ENCODE peak calls at places on chromosomes 3 and 15, in nine cellular contexts. One of them, this sample, is unnamed.

GRCh38 chr3:153670577-153670976 is 450.6 kb upstream of the ARHGEF26 start:
- DNase-seq in heart left ventricle: no peak
- DNase-seq in hepatocyte: no peak
- DNase-seq in right lobe of liver: no peak
- DNase-seq in colonic mucosa: no peak
- DNase-seq in esophagus squamous epithelium: no peak
- DNase-seq in neural progenitor cell: no peak
- DNase-seq in DND-41: no peak
- DNase-seq in cardiac muscle cell: no peak
- DNase-seq in this sample: no peak

GRCh38 chr3:183193762-183194701 is 31.5 kb upstream of the LAMP3 start:
- DNase-seq in heart left ventricle: no peak
- DNase-seq in hepatocyte: no peak
- DNase-seq in right lobe of liver: no peak
- DNase-seq in colonic mucosa: no peak
- DNase-seq in esophagus squamous epithelium: no peak
- DNase-seq in neural progenitor cell: no peak
- DNase-seq in DND-41: no peak
- DNase-seq in cardiac muscle cell: no peak
- DNase-seq in this sample: no peak

GRCh38 chr3:113329757-113330156 is 111.5 kb downstream of the CFAP44 start:
- DNase-seq in heart left ventricle: no peak
- DNase-seq in hepatocyte: no peak
- DNase-seq in right lobe of liver: no peak
- DNase-seq in colonic mucosa: no peak
- DNase-seq in esophagus squamous epithelium: no peak
- DNase-seq in neural progenitor cell: no peak
- DNase-seq in DND-41: no peak
- DNase-seq in cardiac muscle cell: peak
- DNase-seq in this sample: no peak

GRCh38 chr3:110677506-110677905 is 394.1 kb upstream of the NECTIN3 start:
- DNase-seq in heart left ventricle: no peak
- DNase-seq in hepatocyte: peak
- DNase-seq in right lobe of liver: no peak
- DNase-seq in colonic mucosa: no peak
- DNase-seq in esophagus squamous epithelium: no peak
- DNase-seq in neural progenitor cell: no peak
- DNase-seq in DND-41: no peak
- DNase-seq in cardiac muscle cell: no peak
- DNase-seq in this sample: no peak

GRCh38 chr3:170724599-170724998 is 138.7 kb upstream of the SLC7A14 start:
- DNase-seq in heart left ventricle: peak
- DNase-seq in hepatocyte: no peak
- DNase-seq in right lobe of liver: no peak
- DNase-seq in colonic mucosa: peak
- DNase-seq in esophagus squamous epithelium: no peak
- DNase-seq in neural progenitor cell: no peak
- DNase-seq in DND-41: no peak
- DNase-seq in cardiac muscle cell: peak
- DNase-seq in this sample: no peak

GRCh38 chr15:69074011-69074842 is 59.7 kb downstream of the NOX5 start:
- DNase-seq in heart left ventricle: peak
- DNase-seq in hepatocyte: peak
- DNase-seq in right lobe of liver: peak
- DNase-seq in colonic mucosa: peak
- DNase-seq in esophagus squamous epithelium: no peak
- DNase-seq in neural progenitor cell: peak
- DNase-seq in DND-41: no peak
- DNase-seq in cardiac muscle cell: peak
- DNase-seq in this sample: no peak

GRCh38 chr3:123832712-123833397 is 51.3 kb downstream of the MYLK start:
- DNase-seq in heart left ventricle: no peak
- DNase-seq in hepatocyte: no peak
- DNase-seq in right lobe of liver: no peak
- DNase-seq in colonic mucosa: no peak
- DNase-seq in esophagus squamous epithelium: no peak
- DNase-seq in neural progenitor cell: no peak
- DNase-seq in DND-41: no peak
- DNase-seq in cardiac muscle cell: no peak
- DNase-seq in this sample: no peak

GRCh38 chr3:32467333-32468070 is 35.1 kb downstream of the CMTM6 start:
- DNase-seq in heart left ventricle: peak
- DNase-seq in hepatocyte: peak
- DNase-seq in right lobe of liver: peak
- DNase-seq in colonic mucosa: peak
- DNase-seq in esophagus squamous epithelium: no peak
- DNase-seq in neural progenitor cell: peak
- DNase-seq in DND-41: peak
- DNase-seq in cardiac muscle cell: peak
- DNase-seq in this sample: peak

GRCh38 chr3:149723781-149724180 is 28.5 kb downstream of the COMMD2 start:
- DNase-seq in heart left ventricle: no peak
- DNase-seq in hepatocyte: no peak
- DNase-seq in right lobe of liver: no peak
- DNase-seq in colonic mucosa: no peak
- DNase-seq in esophagus squamous epithelium: no peak
- DNase-seq in neural progenitor cell: no peak
- DNase-seq in DND-41: no peak
- DNase-seq in cardiac muscle cell: no peak
- DNase-seq in this sample: no peak

GRCh38 chr15:84982301-84982920 is 755 bp downstream of the PDE8A start:
- DNase-seq in heart left ventricle: peak
- DNase-seq in hepatocyte: peak
- DNase-seq in right lobe of liver: peak
- DNase-seq in colonic mucosa: peak
- DNase-seq in esophagus squamous epithelium: no peak
- DNase-seq in neural progenitor cell: peak
- DNase-seq in DND-41: no peak
- DNase-seq in cardiac muscle cell: peak
- DNase-seq in this sample: no peak

GRCh38 chr3:143507735-143508580 is 340.3 kb downstream of the SLC9A9 start:
- DNase-seq in heart left ventricle: peak
- DNase-seq in hepatocyte: no peak
- DNase-seq in right lobe of liver: no peak
- DNase-seq in colonic mucosa: no peak
- DNase-seq in esophagus squamous epithelium: no peak
- DNase-seq in neural progenitor cell: no peak
- DNase-seq in DND-41: no peak
- DNase-seq in cardiac muscle cell: peak
- DNase-seq in this sample: no peak

GRCh38 chr15:84926491-84927220 is 42.2 kb downstream of the SLC28A1 start:
- DNase-seq in heart left ventricle: no peak
- DNase-seq in hepatocyte: no peak
- DNase-seq in right lobe of liver: no peak
- DNase-seq in colonic mucosa: no peak
- DNase-seq in esophagus squamous epithelium: no peak
- DNase-seq in neural progenitor cell: peak
- DNase-seq in DND-41: no peak
- DNase-seq in cardiac muscle cell: no peak
- DNase-seq in this sample: no peak

GRCh38 chr3:177894021-177894690 is 642.1 kb upstream of the KCNMB2 start:
- DNase-seq in heart left ventricle: no peak
- DNase-seq in hepatocyte: no peak
- DNase-seq in right lobe of liver: no peak
- DNase-seq in colonic mucosa: no peak
- DNase-seq in esophagus squamous epithelium: no peak
- DNase-seq in neural progenitor cell: no peak
- DNase-seq in DND-41: no peak
- DNase-seq in cardiac muscle cell: no peak
- DNase-seq in this sample: no peak

GRCh38 chr15:25777047-25777446 is 86.1 kb downstream of the ATP10A start:
- DNase-seq in heart left ventricle: no peak
- DNase-seq in hepatocyte: no peak
- DNase-seq in right lobe of liver: no peak
- DNase-seq in colonic mucosa: no peak
- DNase-seq in esophagus squamous epithelium: no peak
- DNase-seq in neural progenitor cell: no peak
- DNase-seq in DND-41: no peak
- DNase-seq in cardiac muscle cell: no peak
- DNase-seq in this sample: no peak

GRCh38 chr15:95887666-95888480 is 442.6 kb upstream of the NR2F2 start:
- DNase-seq in heart left ventricle: no peak
- DNase-seq in hepatocyte: no peak
- DNase-seq in right lobe of liver: no peak
- DNase-seq in colonic mucosa: no peak
- DNase-seq in esophagus squamous epithelium: no peak
- DNase-seq in neural progenitor cell: no peak
- DNase-seq in DND-41: no peak
- DNase-seq in cardiac muscle cell: no peak
- DNase-seq in this sample: no peak

GRCh38 chr15:60001642-60002527 is 2.2 kb upstream of the FOXB1 start:
- DNase-seq in heart left ventricle: no peak
- DNase-seq in hepatocyte: no peak
- DNase-seq in right lobe of liver: no peak
- DNase-seq in colonic mucosa: no peak
- DNase-seq in esophagus squamous epithelium: no peak
- DNase-seq in neural progenitor cell: peak
- DNase-seq in DND-41: no peak
- DNase-seq in cardiac muscle cell: no peak
- DNase-seq in this sample: no peak

GRCh38 chr3:127212711-127213110 is 19.8 kb downstream of the PRR23E start:
- DNase-seq in heart left ventricle: no peak
- DNase-seq in hepatocyte: no peak
- DNase-seq in right lobe of liver: no peak
- DNase-seq in colonic mucosa: no peak
- DNase-seq in esophagus squamous epithelium: no peak
- DNase-seq in neural progenitor cell: no peak
- DNase-seq in DND-41: no peak
- DNase-seq in cardiac muscle cell: no peak
- DNase-seq in this sample: no peak

DNA sequence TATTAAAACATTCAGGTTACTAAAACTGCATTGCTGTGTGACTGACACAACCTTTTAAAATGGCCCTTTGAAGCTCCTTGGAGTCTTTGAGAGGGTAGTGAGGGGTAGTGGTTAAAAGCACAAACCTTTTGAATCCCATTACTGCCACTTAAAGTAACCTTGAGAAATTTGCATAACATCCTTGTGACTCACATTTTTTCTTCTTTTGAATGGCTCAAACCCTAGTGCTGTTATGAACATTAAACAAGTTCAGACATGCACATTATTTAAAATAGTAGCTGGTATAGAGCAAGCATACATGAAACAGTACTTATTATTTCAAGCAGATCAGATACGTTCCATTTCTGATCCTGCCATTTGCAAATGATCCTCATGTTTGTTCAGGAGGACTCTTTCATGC is 3.7 kb upstream of the CLDN1 start:
- DNase-seq in heart left ventricle: no peak
- DNase-seq in hepatocyte: no peak
- DNase-seq in right lobe of liver: no peak
- DNase-seq in colonic mucosa: no peak
- DNase-seq in esophagus squamous epithelium: no peak
- DNase-seq in neural progenitor cell: no peak
- DNase-seq in DND-41: no peak
- DNase-seq in cardiac muscle cell: peak
- DNase-seq in this sample: no peak
- H3K27ac ChIP-seq in heart left ventricle: no peak
- H3K27ac ChIP-seq in hepatocyte: no peak
- H3K27ac ChIP-seq in right lobe of liver: no peak
- H3K27ac ChIP-seq in colonic mucosa: no peak
- H3K27ac ChIP-seq in esophagus squamous epithelium: peak
- H3K27ac ChIP-seq in neural progenitor cell: no peak
- H3K27ac ChIP-seq in DND-41: no peak
- H3K27ac ChIP-seq in cardiac muscle cell: no peak
- H3K27ac ChIP-seq in this sample: no peak

DNA sequence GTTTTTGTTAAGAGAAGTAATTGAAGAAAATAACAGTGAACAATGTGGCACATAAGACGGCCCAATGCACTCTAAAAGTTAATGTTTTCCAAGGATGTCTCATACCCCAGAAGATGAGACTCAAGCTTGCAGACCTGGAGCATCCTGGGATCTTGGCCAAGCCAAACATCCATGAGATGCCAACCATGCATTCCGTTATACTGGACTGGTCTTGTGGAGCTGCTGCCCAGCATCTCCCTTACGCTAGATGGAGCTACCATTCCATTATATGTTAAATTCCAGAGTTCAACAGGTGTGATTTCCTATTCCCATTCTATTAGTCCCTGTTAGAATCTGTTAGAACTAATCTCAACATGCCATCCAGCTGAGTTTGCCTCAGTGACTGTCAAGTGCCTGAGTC is 181.8 kb downstream of the PDCD6IP start:
- DNase-seq in heart left ventricle: no peak
- DNase-seq in hepatocyte: peak
- DNase-seq in right lobe of liver: peak
- DNase-seq in colonic mucosa: no peak
- DNase-seq in esophagus squamous epithelium: no peak
- DNase-seq in neural progenitor cell: peak
- DNase-seq in DND-41: no peak
- DNase-seq in cardiac muscle cell: peak
- DNase-seq in this sample: no peak
- TF ChIP-seq CTCF in heart left ventricle: no peak
- TF ChIP-seq CTCF in hepatocyte: peak
- TF ChIP-seq CTCF in right lobe of liver: peak
- TF ChIP-seq CTCF in colonic mucosa: no peak
- TF ChIP-seq CTCF in esophagus squamous epithelium: peak
- TF ChIP-seq CTCF in neural progenitor cell: peak
- TF ChIP-seq CTCF in DND-41: peak
- TF ChIP-seq CTCF in cardiac muscle cell: peak
- TF ChIP-seq CTCF in this sample: no peak

GRCh38 chr15:98668566-98669308 is 20.4 kb downstream of the IGF1R start:
- DNase-seq in heart left ventricle: no peak
- DNase-seq in hepatocyte: peak
- DNase-seq in right lobe of liver: no peak
- DNase-seq in colonic mucosa: no peak
- DNase-seq in esophagus squamous epithelium: no peak
- DNase-seq in neural progenitor cell: no peak
- DNase-seq in DND-41: no peak
- DNase-seq in cardiac muscle cell: no peak
- DNase-seq in this sample: no peak
- H3K27ac ChIP-seq in heart left ventricle: peak
- H3K27ac ChIP-seq in hepatocyte: peak
- H3K27ac ChIP-seq in right lobe of liver: no peak
- H3K27ac ChIP-seq in colonic mucosa: no peak
- H3K27ac ChIP-seq in esophagus squamous epithelium: peak
- H3K27ac ChIP-seq in neural progenitor cell: no peak
- H3K27ac ChIP-seq in DND-41: no peak
- H3K27ac ChIP-seq in cardiac muscle cell: peak
- H3K27ac ChIP-seq in this sample: no peak

DNA sequence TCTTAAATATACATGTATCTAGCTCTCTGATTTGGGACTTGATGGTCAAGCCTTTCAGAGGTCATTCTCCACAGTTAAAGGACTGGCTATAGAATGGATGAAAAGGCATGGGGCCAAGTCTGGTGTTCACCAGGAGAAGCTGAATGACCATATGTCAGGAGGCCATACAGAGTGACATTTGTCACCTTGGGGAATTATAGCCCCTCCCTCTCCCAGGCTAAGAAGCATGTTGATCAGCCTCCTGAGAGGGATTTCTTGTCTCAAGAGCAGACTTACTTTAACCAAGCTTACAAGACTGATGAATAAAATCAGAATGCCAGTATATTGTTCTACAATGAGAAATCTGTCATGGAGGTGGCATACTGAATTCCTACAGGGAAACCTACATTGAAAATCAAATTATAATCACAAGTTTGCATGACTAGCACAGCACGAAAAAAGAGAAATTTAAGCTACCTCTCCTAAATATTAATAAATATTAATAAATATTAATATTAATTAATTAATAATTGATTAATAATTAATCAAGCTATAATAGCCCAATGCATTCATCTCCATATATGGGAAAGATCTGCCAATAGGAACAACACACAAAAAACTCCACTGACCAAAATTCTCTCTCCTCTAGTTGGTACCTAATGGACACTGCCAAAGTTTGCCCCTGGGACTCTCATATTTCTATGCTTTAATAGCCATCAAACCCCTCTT is 47.3 kb downstream of the ATP8B4 start:
- DNase-seq in heart left ventricle: no peak
- DNase-seq in hepatocyte: no peak
- DNase-seq in right lobe of liver: no peak
- DNase-seq in colonic mucosa: no peak
- DNase-seq in esophagus squamous epithelium: no peak
- DNase-seq in neural progenitor cell: no peak
- DNase-seq in DND-41: no peak
- DNase-seq in cardiac muscle cell: no peak
- DNase-seq in this sample: no peak
- TF ChIP-seq CTCF in heart left ventricle: no peak
- TF ChIP-seq CTCF in hepatocyte: no peak
- TF ChIP-seq CTCF in right lobe of liver: no peak
- TF ChIP-seq CTCF in colonic mucosa: no peak
- TF ChIP-seq CTCF in esophagus squamous epithelium: no peak
- TF ChIP-seq CTCF in neural progenitor cell: no peak
- TF ChIP-seq CTCF in DND-41: no peak
- TF ChIP-seq CTCF in cardiac muscle cell: no peak
- TF ChIP-seq CTCF in this sample: no peak